ENCODE peak calls at places on chromosome 10, in five cellular contexts. M, G, L, J and P are unnamed samples.

GRCh38 chr10:43399911-43400310 is 9.1 kb downstream of the HNRNPF start:
- DNase-seq in M (no peak), G (no peak), L (no peak), J (no peak), P (no peak)

GRCh38 chr10:79444243-79445119 is 943 bp downstream of the ZCCHC24 start:
- DNase-seq in M (peak), G (no peak), L (peak), J (peak), P (peak)

GRCh38 chr10:115082521-115082920 is 10.6 kb upstream of the ATRNL1 start:
- DNase-seq in M (no peak), G (no peak), L (no peak), J (peak), P (peak)

GRCh38 chr10:101835406-101835805 is 8.2 kb downstream of the KCNIP2 start:
- DNase-seq in M (no peak), G (no peak), L (no peak), J (no peak), P (no peak)

GRCh38 chr10:71631007-71631859 is 88.3 kb downstream of the C10orf105 start:
- DNase-seq in M (no peak), G (no peak), L (no peak), J (peak), P (no peak)

GRCh38 chr10:93777092-93777491 is 19.4 kb downstream of the LGI1 start:
- DNase-seq in M (no peak), G (no peak), L (no peak), J (no peak), P (no peak)

GRCh38 chr10:21069929-21070363 is 172.8 kb upstream of the NEBL start:
- DNase-seq in M (no peak), G (no peak), L (no peak), J (no peak), P (no peak)

GRCh38 chr10:29627201-29628105 is 7.3 kb downstream of the SVIL start:
- DNase-seq in M (no peak), G (no peak), L (no peak), J (no peak), P (peak)

GRCh38 chr10:14409247-14409646 is 78.5 kb upstream of the FRMD4A start:
- DNase-seq in M (no peak), G (no peak), L (no peak), J (no peak), P (no peak)

GRCh38 chr10:71605263-71605962 is 114.2 kb downstream of the C10orf105 start:
- DNase-seq in M (no peak), G (no peak), L (no peak), J (no peak), P (no peak)

GRCh38 chr10:77111611-77112550 is 525.7 kb downstream of the KCNMA1 start:
- DNase-seq in M (no peak), G (no peak), L (no peak), J (peak), P (peak)

GRCh38 chr10:69316313-69317059 is 38.2 kb downstream of the HK1 start:
- DNase-seq in M (no peak), G (no peak), L (no peak), J (peak), P (peak)

GRCh38 chr10:102658802-102659201 is 14.5 kb downstream of the TRIM8 start:
- DNase-seq in M (no peak), G (no peak), L (no peak), J (no peak), P (no peak)

GRCh38 chr10:20970044-20970443 is 72.9 kb upstream of the NEBL start:
- DNase-seq in M (no peak), G (no peak), L (no peak), J (peak), P (no peak)